ENCODE peak calls at places on chromosomes 11 and 22, in five cellular contexts. S is AG09309, C is WTC11, M is fibroblast of gingiva, N is testis. Q is an unnamed sample.

GRCh38 chr22:38760477-38761201 is 4.8 kb upstream of the SUN2 start:
- DNase-seq in S (no peak), C (no peak), M (no peak), N (no peak), Q (no peak)

GRCh38 chr22:37012956-37013355 is 6.3 kb downstream of the TST start:
- DNase-seq in S (no peak), C (no peak), M (no peak), N (no peak), Q (no peak)

GRCh38 chr11:74676596-74676995 is 54.6 kb downstream of the CHRDL2 start:
- DNase-seq in S (no peak), C (no peak), M (no peak), N (no peak), Q (no peak)

GRCh38 chr11:121328213-121328966 is 35.8 kb downstream of the SC5D start:
- DNase-seq in S (no peak), C (no peak), M (no peak), N (no peak), Q (no peak)

GRCh38 chr11:44258190-44258489 is 51.8 kb downstream of the ALX4 start:
- DNase-seq in S (no peak), C (no peak), M (peak), N (no peak), Q (no peak)

GRCh38 chr11:26820739-26821138 is 98.9 kb upstream of the SLC5A12 start:
- DNase-seq in S (peak), C (no peak), M (peak), N (no peak), Q (no peak)

GRCh38 chr11:16938061-16938460 is 76.2 kb downstream of the PLEKHA7 start:
- DNase-seq in S (no peak), C (no peak), M (no peak), N (no peak), Q (no peak)

GRCh38 chr11:66996609-66997273 is 21.6 kb downstream of the C11orf86 start:
- DNase-seq in S (peak), C (no peak), M (peak), N (peak), Q (no peak)

GRCh38 chr22:19037282-19038163 is 84.7 kb downstream of the DGCR2 start:
- DNase-seq in S (no peak), C (peak), M (no peak), N (no peak), Q (no peak)

GRCh38 chr22:23380230-23380573 is 199.9 kb downstream of the IGLL1 start:
- DNase-seq in S (no peak), C (peak), M (no peak), N (no peak), Q (no peak)

GRCh38 chr22:50105529-50106100 is 15.8 kb downstream of the MOV10L1 start:
- DNase-seq in S (no peak), C (no peak), M (no peak), N (no peak), Q (no peak)

GRCh38 chr11:46930089-46930488 is 6.5 kb upstream of the CSTPP1 start:
- DNase-seq in S (no peak), C (no peak), M (no peak), N (no peak), Q (no peak)

GRCh38 chr11:134537941-134538340 is 125.9 kb upstream of the B3GAT1 start:
- DNase-seq in S (no peak), C (no peak), M (no peak), N (peak), Q (no peak)

GRCh38 chr11:128324531-128325141 is 262.7 kb downstream of the ETS1 start:
- DNase-seq in S (no peak), C (no peak), M (no peak), N (no peak), Q (no peak)

GRCh38 chr22:19463491-19464469 is 15.2 kb downstream of the UFD1 start:
- DNase-seq in S (peak), C (no peak), M (peak), N (no peak), Q (no peak)

GRCh38 chr11:75428301-75428724 is 4.7 kb downstream of the KLHL35 start:
- DNase-seq in S (no peak), C (peak), M (peak), N (peak), Q (peak)

GRCh38 chr11:57647368-57647767 is 2.3 kb downstream of the YPEL4 start:
- DNase-seq in S (no peak), C (peak), M (no peak), N (no peak), Q (no peak)

GRCh38 chr11:73154178-73154577 is 12.1 kb upstream of the FCHSD2 start:
- DNase-seq in S (no peak), C (no peak), M (no peak), N (no peak), Q (no peak)

GRCh38 chr22:23533771-23534191 is 46.3 kb downstream of the IGLL1 start:
- DNase-seq in S (no peak), C (no peak), M (no peak), N (no peak), Q (no peak)

GRCh38 chr11:22752908-22753310 is 76.7 kb downstream of the SVIP start:
- DNase-seq in S (no peak), C (no peak), M (no peak), N (no peak), Q (no peak)

GRCh38 chr11:128790200-128790599 is 76.9 kb downstream of the KCNJ1 start:
- DNase-seq in S (no peak), C (no peak), M (no peak), N (peak), Q (no peak)

GRCh38 chr22:46137218-46137766 is 13.0 kb upstream of the PPARA start:
- DNase-seq in S (no peak), C (no peak), M (no peak), N (no peak), Q (no peak)

GRCh38 chr22:22082229-22082835 is 99.7 kb upstream of the TOP3B start:
- DNase-seq in S (no peak), C (no peak), M (no peak), N (no peak), Q (no peak)

GRCh38 chr22:47035443-47035881 is 273.0 kb downstream of the TBC1D22A start:
- DNase-seq in S (no peak), C (no peak), M (no peak), N (no peak), Q (no peak)

GRCh38 chr11:75762885-75763284 is 5.7 kb upstream of the DGAT2 start:
- DNase-seq in S (peak), C (no peak), M (peak), N (no peak), Q (no peak)

GRCh38 chr11:101354801-101355200 is 225.2 kb upstream of the PGR start:
- DNase-seq in S (no peak), C (no peak), M (no peak), N (no peak), Q (no peak)

GRCh38 chr11:2376751-2377451 is at the start of gene CD81:
- DNase-seq in S (no peak), C (peak), M (peak), N (peak), Q (peak)

GRCh38 chr11:118911880-118912741 is 13.6 kb downstream of the BCL9L start:
- DNase-seq in S (no peak), C (peak), M (peak), N (peak), Q (peak)

GRCh38 chr11:28083118-28083517 is 24.8 kb downstream of the KIF18A start:
- DNase-seq in S (no peak), C (no peak), M (no peak), N (no peak), Q (no peak)

GRCh38 chr11:58227956-58228615 is 632 bp downstream of the OR10Q1 start:
- DNase-seq in S (no peak), C (no peak), M (no peak), N (no peak), Q (no peak)

GRCh38 chr22:35587447-35587870 is 29.7 kb downstream of the MB start:
- DNase-seq in S (no peak), C (no peak), M (no peak), N (peak), Q (peak)

GRCh38 chr11:66335531-66336233 is 552 bp downstream of the RIN1 start:
- DNase-seq in S (no peak), C (no peak), M (peak), N (no peak), Q (peak)

GRCh38 chr22:44461614-44462013 is 36.4 kb downstream of the RTL6 start:
- DNase-seq in S (no peak), C (no peak), M (no peak), N (peak), Q (no peak)

GRCh38 chr11:64742940-64743590 is 877 bp downstream of the RASGRP2 start:
- DNase-seq in S (no peak), C (peak), M (peak), N (peak), Q (peak)

GRCh38 chr11:133019545-133019944 is 512.8 kb downstream of the OPCML start:
- DNase-seq in S (no peak), C (no peak), M (no peak), N (no peak), Q (no peak)

GRCh38 chr11:1075341-1075911 is 752 bp downstream of the MUC2 start:
- DNase-seq in S (no peak), C (no peak), M (no peak), N (no peak), Q (no peak)

Q was measured in iPS-NIHi11.